ENCODE peak calls at places on chromosomes 5 and 9, in eight cellular contexts. Y, E, H, G, U, L, P and K are unnamed samples.

GRCh38 chr9:136086213-136086881 is 8.7 kb downstream of the NACC2 start:
- DNase-seq in Y (no peak), E (peak; percentile 92), H (no peak), G (peak; percentile 71), U (peak; percentile 66), L (no peak), P (no peak), K (peak; percentile 44)

GRCh38 chr9:76957258-76957657 is 51.3 kb upstream of the PRUNE2 start:
- DNase-seq in Y (no peak), E (no peak), H (no peak), G (no peak), U (no peak), L (no peak), P (no peak), K (no peak)

GRCh38 chr5:150561571-150562295 is 53.8 kb downstream of the NDST1 start:
- DNase-seq in Y (no peak), E (no peak), H (no peak), G (peak; percentile 44), U (no peak), L (no peak), P (no peak), K (no peak)

GRCh38 chr5:33795532-33795931 is 96.3 kb downstream of the ADAMTS12 start:
- DNase-seq in Y (no peak), E (no peak), H (no peak), G (no peak), U (no peak), L (no peak), P (no peak), K (no peak)

GRCh38 chr5:150138551-150139265 is 16.9 kb downstream of the PDGFRB start:
- DNase-seq in Y (no peak), E (peak; percentile 95), H (peak; percentile 97), G (no peak), U (no peak), L (no peak), P (peak; percentile 76), K (no peak)

GRCh38 chr9:26463841-26464240 is 428.8 kb downstream of the CAAP1 start:
- DNase-seq in Y (no peak), E (no peak), H (no peak), G (no peak), U (no peak), L (no peak), P (no peak), K (no peak)

GRCh38 chr5:16137177-16137576 is 42.4 kb downstream of the MARCHF11 start:
- DNase-seq in Y (no peak), E (no peak), H (no peak), G (no peak), U (no peak), L (no peak), P (no peak), K (no peak)

GRCh38 chr5:163789870-163790269 is 284.5 kb downstream of the MAT2B start:
- DNase-seq in Y (no peak), E (no peak), H (peak; percentile 22), G (no peak), U (no peak), L (no peak), P (peak; percentile 68), K (no peak)

GRCh38 chr5:62268792-62269191 is 37.2 kb upstream of the KIF2A start:
- DNase-seq in Y (no peak), E (peak; percentile 46), H (no peak), G (no peak), U (no peak), L (no peak), P (no peak), K (no peak)

GRCh38 chr9:92385474-92385873 is 18.9 kb downstream of the OGN start:
- DNase-seq in Y (no peak), E (no peak), H (no peak), G (no peak), U (no peak), L (no peak), P (no peak), K (no peak)

GRCh38 chr5:143101740-143102386 is 301.6 kb downstream of the NR3C1 start:
- DNase-seq in Y (no peak), E (no peak), H (no peak), G (no peak), U (no peak), L (no peak), P (no peak), K (no peak)

GRCh38 chr9:136694163-136694864 is 7.1 kb upstream of the AGPAT2 start:
- DNase-seq in Y (peak; percentile 90), E (peak; percentile 99), H (no peak), G (no peak), U (peak; percentile 90), L (no peak), P (peak; percentile 52), K (no peak)

GRCh38 chr5:98314262-98314661 is 459.2 kb upstream of the RGMB start:
- DNase-seq in Y (no peak), E (no peak), H (peak; percentile 81), G (no peak), U (no peak), L (no peak), P (peak; percentile 93), K (no peak)

GRCh38 chr5:97929383-97929782 is 746.3 kb upstream of the RIOK2 start:
- DNase-seq in Y (no peak), E (peak; percentile 48), H (no peak), G (no peak), U (no peak), L (no peak), P (peak; percentile 44), K (no peak)

GRCh38 chr9:27765266-27765665 is 192.0 kb upstream of the C9orf72 start:
- DNase-seq in Y (no peak), E (no peak), H (peak; percentile 48), G (no peak), U (no peak), L (no peak), P (peak; percentile 39), K (no peak)

DNA sequence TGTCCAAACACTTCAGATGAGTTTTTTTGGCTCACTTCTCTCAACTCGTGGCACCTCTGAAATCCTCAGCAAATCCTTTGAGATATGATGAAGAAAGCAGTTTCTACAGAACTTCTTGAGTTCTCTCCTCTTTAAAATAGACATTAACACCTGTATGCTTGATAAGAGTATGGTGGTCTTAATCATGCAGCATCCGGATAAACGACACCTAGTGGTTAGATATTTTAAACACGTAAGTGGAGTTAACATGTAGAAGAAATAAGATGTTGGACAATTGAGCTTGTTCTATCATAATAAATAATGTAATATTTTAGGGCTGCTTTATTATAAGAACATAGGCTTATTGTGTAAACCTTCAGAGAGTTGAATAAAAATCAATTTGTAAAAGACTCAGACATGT is 324.8 kb downstream of the CYLC2 start:
- DNase-seq in Y (no peak), E (no peak), H (no peak), G (no peak), U (no peak), L (no peak), P (peak; percentile 9), K (no peak)
- TF ChIP-seq CTCF in Y (no peak), E (no peak), H (no peak), G (no peak), U (no peak), L (no peak), P (no peak), K (no peak)

GRCh38 chr5:123626051-123626450 is 114.1 kb downstream of the CSNK1G3 start:
- DNase-seq in Y (no peak), E (no peak), H (no peak), G (no peak), U (no peak), L (no peak), P (no peak), K (no peak)

DNA sequence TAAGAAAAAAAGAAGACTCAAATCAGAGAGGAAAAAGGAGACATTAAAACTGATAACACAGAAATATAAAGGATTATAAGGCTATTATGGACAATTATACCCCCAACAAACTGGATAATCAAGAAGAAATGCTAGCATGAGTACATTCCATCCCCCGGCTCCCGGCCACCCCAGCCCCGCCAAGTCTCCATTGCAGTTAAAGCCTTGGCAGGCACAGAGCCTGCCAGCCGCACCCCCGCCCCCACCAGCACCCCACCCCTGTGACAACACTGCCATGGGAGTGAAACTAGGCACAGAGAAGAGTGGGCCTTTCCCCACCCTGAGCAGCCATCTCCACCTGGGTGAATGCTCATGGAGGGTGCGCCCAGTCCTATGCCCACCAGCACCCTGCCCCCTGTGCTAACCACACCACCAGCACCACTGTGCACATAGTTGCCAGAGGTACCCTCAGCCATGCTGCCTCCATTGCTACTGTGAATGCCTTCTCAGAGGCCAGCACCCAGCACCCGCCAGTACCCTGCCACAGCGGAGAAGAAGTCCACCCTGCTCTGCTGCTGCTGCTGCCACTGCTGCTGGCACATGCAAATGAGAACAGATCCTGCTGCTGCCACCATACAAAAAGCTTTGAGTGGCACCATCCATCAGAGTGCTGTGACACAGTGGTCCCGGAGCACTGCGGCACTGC is 117.0 kb downstream of the CSNK1G3 start:
- DNase-seq in Y (no peak), E (no peak), H (no peak), G (no peak), U (no peak), L (no peak), P (no peak), K (no peak)
- TF ChIP-seq CTCF in Y (no peak), E (no peak), H (no peak), G (no peak), U (no peak), L (no peak), P (no peak), K (no peak)

GRCh38 chr9:133727876-133728441 is 10.2 kb downstream of the SARDH start:
- DNase-seq in Y (no peak), E (peak; percentile 53), H (no peak), G (peak; percentile 59), U (peak; percentile 63), L (no peak), P (no peak), K (no peak)

GRCh38 chr9:133730994-133731715 is 7.0 kb downstream of the SARDH start:
- DNase-seq in Y (no peak), E (peak; percentile 56), H (no peak), G (peak; percentile 42), U (peak; percentile 60), L (no peak), P (no peak), K (no peak)

GRCh38 chr9:133731876-133732321 is 6.3 kb downstream of the SARDH start:
- DNase-seq in Y (peak; percentile 74), E (peak; percentile 99), H (no peak), G (no peak), U (peak; percentile 48), L (no peak), P (peak; percentile 54), K (no peak)

GRCh38 chr9:133728856-133729645 is 9.1 kb downstream of the SARDH start:
- DNase-seq in Y (no peak), E (peak; percentile 41), H (no peak), G (peak; percentile 46), U (no peak), L (no peak), P (no peak), K (no peak)

GRCh38 chr9:133729646-133730281 is 8.4 kb downstream of the SARDH start:
- DNase-seq in Y (no peak), E (peak; percentile 58), H (no peak), G (peak; percentile 57), U (peak; percentile 51), L (no peak), P (no peak), K (no peak)
- TF ChIP-seq CTCF in Y (no peak), E (no peak), H (no peak), G (no peak), U (no peak), L (no peak), P (no peak), K (no peak)

DNA sequence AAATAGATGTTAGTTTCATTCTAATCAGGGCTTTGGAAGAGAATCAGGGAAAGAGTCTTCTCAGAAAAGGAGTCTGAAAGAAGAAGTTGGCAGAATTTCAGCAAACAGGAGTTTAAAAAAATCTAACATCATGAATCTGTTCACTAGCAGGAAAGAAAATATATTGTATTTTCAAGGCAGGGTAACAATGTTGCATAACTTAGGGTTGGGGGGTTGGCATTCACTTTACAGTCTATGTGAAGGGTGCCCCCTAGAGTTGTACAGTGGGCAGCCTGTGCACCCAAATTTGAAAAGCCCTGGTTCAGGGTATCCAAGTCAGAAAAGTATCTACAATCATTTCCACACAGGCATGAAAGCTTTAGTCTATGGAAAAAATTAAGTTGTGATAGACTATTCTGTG is 348.4 kb upstream of the SLC30A5 start:
- DNase-seq in Y (no peak), E (no peak), H (no peak), G (no peak), U (no peak), L (no peak), P (peak; percentile 21), K (no peak)
- TF ChIP-seq CTCF in Y (peak; percentile 34), E (peak; percentile 37), H (peak; percentile 32), G (no peak), U (peak; percentile 23), L (no peak), P (peak; percentile 23), K (no peak)